ENCODE peak calls at places on chromosomes 4 and X, in four cellular contexts. One of them, this sample, is unnamed.

GRCh38 chr4:182089326-182089725 is 153.9 kb upstream of the TENM3 start:
- DNase-seq in amygdala: no peak
- DNase-seq in stimulated activated naive CD8-positive, alpha-beta T cell treated with anti-CD3 and anti-CD28 coated beads, Interleukin-15, amount 100 ng/mL, for 72 hours: no peak
- DNase-seq in HEK293T: no peak
- DNase-seq in this sample: no peak

GRCh38 chrX:140180585-140180984 is 215.3 kb upstream of the CXorf66 start:
- DNase-seq in HEK293T: no peak
- DNase-seq in stimulated activated naive CD8-positive, alpha-beta T cell treated with anti-CD3 and anti-CD28 coated beads, Interleukin-15, amount 100 ng/mL, for 72 hours: no peak
- DNase-seq in amygdala: no peak
- DNase-seq in this sample: no peak

GRCh38 chr4:5990446-5991160 is 27.6 kb downstream of the C4orf50 start:
- DNase-seq in amygdala: no peak
- DNase-seq in HEK293T: no peak
- DNase-seq in stimulated activated naive CD8-positive, alpha-beta T cell treated with anti-CD3 and anti-CD28 coated beads, Interleukin-15, amount 100 ng/mL, for 72 hours: no peak
- DNase-seq in this sample: no peak

GRCh38 chrX:86148024-86148511 is at the start of gene DACH2:
- DNase-seq in amygdala: peak; percentile 59
- DNase-seq in stimulated activated naive CD8-positive, alpha-beta T cell treated with anti-CD3 and anti-CD28 coated beads, Interleukin-15, amount 100 ng/mL, for 72 hours: peak; percentile 41
- DNase-seq in HEK293T: peak; percentile 80
- DNase-seq in this sample: peak; percentile 49

GRCh38 chrX:48966796-48967579 is 4.7 kb downstream of the KCND1 start:
- DNase-seq in HEK293T: no peak
- DNase-seq in amygdala: no peak
- DNase-seq in stimulated activated naive CD8-positive, alpha-beta T cell treated with anti-CD3 and anti-CD28 coated beads, Interleukin-15, amount 100 ng/mL, for 72 hours: no peak
- DNase-seq in this sample: no peak

GRCh38 chr4:7761720-7762119 is 177.9 kb downstream of the AFAP1 start:
- DNase-seq in amygdala: no peak
- DNase-seq in HEK293T: peak; percentile 87
- DNase-seq in stimulated activated naive CD8-positive, alpha-beta T cell treated with anti-CD3 and anti-CD28 coated beads, Interleukin-15, amount 100 ng/mL, for 72 hours: peak; percentile 37
- DNase-seq in this sample: peak; percentile 22

GRCh38 chr4:189232274-189232673 is 708.4 kb upstream of the FRG1 start:
- DNase-seq in HEK293T: no peak
- DNase-seq in stimulated activated naive CD8-positive, alpha-beta T cell treated with anti-CD3 and anti-CD28 coated beads, Interleukin-15, amount 100 ng/mL, for 72 hours: no peak
- DNase-seq in amygdala: no peak
- DNase-seq in this sample: no peak

GRCh38 chrX:153370293-153371055 is 30.7 kb downstream of the PNMA6E start:
- DNase-seq in stimulated activated naive CD8-positive, alpha-beta T cell treated with anti-CD3 and anti-CD28 coated beads, Interleukin-15, amount 100 ng/mL, for 72 hours: no peak
- DNase-seq in HEK293T: no peak
- DNase-seq in amygdala: no peak
- DNase-seq in this sample: no peak

GRCh38 chr4:92091335-92091734 is 212.4 kb upstream of the GRID2 start:
- DNase-seq in stimulated activated naive CD8-positive, alpha-beta T cell treated with anti-CD3 and anti-CD28 coated beads, Interleukin-15, amount 100 ng/mL, for 72 hours: no peak
- DNase-seq in amygdala: no peak
- DNase-seq in HEK293T: no peak
- DNase-seq in this sample: no peak

GRCh38 chr4:183171484-183172267 is 72.6 kb downstream of the WWC2 start:
- DNase-seq in HEK293T: no peak
- DNase-seq in amygdala: no peak
- DNase-seq in stimulated activated naive CD8-positive, alpha-beta T cell treated with anti-CD3 and anti-CD28 coated beads, Interleukin-15, amount 100 ng/mL, for 72 hours: no peak
- DNase-seq in this sample: no peak

GRCh38 chrX:989959-990510 is 222.4 kb downstream of the CRLF2 start:
- DNase-seq in amygdala: peak; percentile 86
- DNase-seq in HEK293T: peak; percentile 53
- DNase-seq in stimulated activated naive CD8-positive, alpha-beta T cell treated with anti-CD3 and anti-CD28 coated beads, Interleukin-15, amount 100 ng/mL, for 72 hours: peak; percentile 31
- DNase-seq in this sample: peak; percentile 72

GRCh38 chr4:123505457-123506310 is 109.1 kb downstream of the SPRY1 start:
- DNase-seq in stimulated activated naive CD8-positive, alpha-beta T cell treated with anti-CD3 and anti-CD28 coated beads, Interleukin-15, amount 100 ng/mL, for 72 hours: peak; percentile 43
- DNase-seq in amygdala: peak; percentile 62
- DNase-seq in HEK293T: peak; percentile 52
- DNase-seq in this sample: peak; percentile 61

GRCh38 chrX:110086916-110087484 is 84.1 kb downstream of the TMEM164 start:
- DNase-seq in amygdala: no peak
- DNase-seq in stimulated activated naive CD8-positive, alpha-beta T cell treated with anti-CD3 and anti-CD28 coated beads, Interleukin-15, amount 100 ng/mL, for 72 hours: no peak
- DNase-seq in HEK293T: no peak
- DNase-seq in this sample: no peak

GRCh38 chr4:101835121-101835904 is 44.8 kb downstream of the BANK1 start:
- DNase-seq in HEK293T: no peak
- DNase-seq in amygdala: no peak
- DNase-seq in stimulated activated naive CD8-positive, alpha-beta T cell treated with anti-CD3 and anti-CD28 coated beads, Interleukin-15, amount 100 ng/mL, for 72 hours: no peak
- DNase-seq in this sample: no peak

GRCh38 chr4:2247128-2248043 is 5.5 kb upstream of the HAUS3 start:
- DNase-seq in HEK293T: no peak
- DNase-seq in amygdala: no peak
- DNase-seq in stimulated activated naive CD8-positive, alpha-beta T cell treated with anti-CD3 and anti-CD28 coated beads, Interleukin-15, amount 100 ng/mL, for 72 hours: no peak
- DNase-seq in this sample: no peak

GRCh38 chr4:14218641-14219040 is 591.1 kb upstream of the BOD1L1 start:
- DNase-seq in stimulated activated naive CD8-positive, alpha-beta T cell treated with anti-CD3 and anti-CD28 coated beads, Interleukin-15, amount 100 ng/mL, for 72 hours: no peak
- DNase-seq in amygdala: peak; percentile 48
- DNase-seq in HEK293T: no peak
- DNase-seq in this sample: peak; percentile 21

GRCh38 chrX:66676990-66677389 is 38.1 kb upstream of the EDA2R start:
- DNase-seq in HEK293T: no peak
- DNase-seq in stimulated activated naive CD8-positive, alpha-beta T cell treated with anti-CD3 and anti-CD28 coated beads, Interleukin-15, amount 100 ng/mL, for 72 hours: no peak
- DNase-seq in amygdala: no peak
- DNase-seq in this sample: no peak

GRCh38 chr4:3864736-3865721 is 98.8 kb downstream of the ADRA2C start:
- DNase-seq in amygdala: no peak
- DNase-seq in stimulated activated naive CD8-positive, alpha-beta T cell treated with anti-CD3 and anti-CD28 coated beads, Interleukin-15, amount 100 ng/mL, for 72 hours: no peak
- DNase-seq in HEK293T: no peak
- DNase-seq in this sample: no peak

GRCh38 chr4:40699648-40700047 is 50.1 kb upstream of the NSUN7 start:
- DNase-seq in HEK293T: no peak
- DNase-seq in amygdala: no peak
- DNase-seq in stimulated activated naive CD8-positive, alpha-beta T cell treated with anti-CD3 and anti-CD28 coated beads, Interleukin-15, amount 100 ng/mL, for 72 hours: no peak
- DNase-seq in this sample: no peak

GRCh38 chr4:170003071-170004070 is 22.8 kb downstream of the MFAP3L start:
- DNase-seq in HEK293T: no peak
- DNase-seq in amygdala: no peak
- DNase-seq in stimulated activated naive CD8-positive, alpha-beta T cell treated with anti-CD3 and anti-CD28 coated beads, Interleukin-15, amount 100 ng/mL, for 72 hours: no peak
- DNase-seq in this sample: no peak

GRCh38 chrX:102155806-102156179 is at the start of gene BEX5:
- DNase-seq in HEK293T: peak; percentile 81
- DNase-seq in stimulated activated naive CD8-positive, alpha-beta T cell treated with anti-CD3 and anti-CD28 coated beads, Interleukin-15, amount 100 ng/mL, for 72 hours: peak; percentile 37
- DNase-seq in amygdala: peak; percentile 51
- DNase-seq in this sample: peak; percentile 46

GRCh38 chr4:148514041-148514440 is 71.8 kb upstream of the NR3C2 start:
- DNase-seq in HEK293T: no peak
- DNase-seq in stimulated activated naive CD8-positive, alpha-beta T cell treated with anti-CD3 and anti-CD28 coated beads, Interleukin-15, amount 100 ng/mL, for 72 hours: no peak
- DNase-seq in amygdala: no peak
- DNase-seq in this sample: no peak

GRCh38 chr4:75702919-75703411 is 21.4 kb upstream of the USO1 start:
- DNase-seq in stimulated activated naive CD8-positive, alpha-beta T cell treated with anti-CD3 and anti-CD28 coated beads, Interleukin-15, amount 100 ng/mL, for 72 hours: no peak
- DNase-seq in HEK293T: no peak
- DNase-seq in amygdala: no peak
- DNase-seq in this sample: no peak

GRCh38 chr4:2353222-2354107 is 65.0 kb downstream of the ZFYVE28 start:
- DNase-seq in stimulated activated naive CD8-positive, alpha-beta T cell treated with anti-CD3 and anti-CD28 coated beads, Interleukin-15, amount 100 ng/mL, for 72 hours: no peak
- DNase-seq in HEK293T: no peak
- DNase-seq in amygdala: peak; percentile 30
- DNase-seq in this sample: peak; percentile 43